ENCODE peak calls at places on chromosomes 1 and 21, in eight cellular contexts. One of them, this sample, is unnamed.
A peak's percentile ranks its signal among the peaks of the same experiment; 100 is the strongest.

GRCh38 chr1:116817582-116818064 is 63.4 kb downstream of the CD2 start:
- DNase-seq in mammary epithelial cell: peak; percentile 63
- DNase-seq in HepG2: peak; percentile 76
- DNase-seq in PC-3: peak; percentile 79
- DNase-seq in AG04450: no peak
- DNase-seq in left ventricle myocardium inferior: no peak
- DNase-seq in Panc1: peak; percentile 8
- DNase-seq in right lobe of liver: peak; percentile 53
- DNase-seq in this sample: no peak

GRCh38 chr1:39639333-39640130 is at the start of gene HEYL:
- DNase-seq in mammary epithelial cell: no peak
- DNase-seq in right lobe of liver: peak; percentile 63
- DNase-seq in left ventricle myocardium inferior: peak; percentile 85
- DNase-seq in Panc1: peak; percentile 32
- DNase-seq in HepG2: peak; percentile 40
- DNase-seq in AG04450: no peak
- DNase-seq in PC-3: no peak
- DNase-seq in this sample: peak; percentile 61

GRCh38 chr1:228289996-228290881 is 82.4 kb downstream of the OBSCN start:
- DNase-seq in right lobe of liver: peak; percentile 9
- DNase-seq in Panc1: no peak
- DNase-seq in PC-3: no peak
- DNase-seq in AG04450: no peak
- DNase-seq in mammary epithelial cell: no peak
- DNase-seq in left ventricle myocardium inferior: no peak
- DNase-seq in HepG2: no peak
- DNase-seq in this sample: no peak

GRCh38 chr1:81032973-81033425 is 767.7 kb upstream of the ADGRL2 start:
- DNase-seq in left ventricle myocardium inferior: no peak
- DNase-seq in right lobe of liver: no peak
- DNase-seq in mammary epithelial cell: no peak
- DNase-seq in Panc1: no peak
- DNase-seq in PC-3: no peak
- DNase-seq in AG04450: no peak
- DNase-seq in HepG2: no peak
- DNase-seq in this sample: no peak

GRCh38 chr1:201385299-201385891 is 7.9 kb upstream of the TNNT2 start:
- DNase-seq in Panc1: no peak
- DNase-seq in right lobe of liver: peak; percentile 67
- DNase-seq in AG04450: no peak
- DNase-seq in PC-3: peak; percentile 99
- DNase-seq in left ventricle myocardium inferior: no peak
- DNase-seq in HepG2: peak; percentile 62
- DNase-seq in mammary epithelial cell: peak; percentile 54
- DNase-seq in this sample: peak; percentile 88

GRCh38 chr21:43902441-43902840 is 37.4 kb downstream of the AGPAT3 start:
- DNase-seq in Panc1: no peak
- DNase-seq in AG04450: no peak
- DNase-seq in left ventricle myocardium inferior: no peak
- DNase-seq in PC-3: peak; percentile 17
- DNase-seq in HepG2: no peak
- DNase-seq in right lobe of liver: no peak
- DNase-seq in mammary epithelial cell: no peak
- DNase-seq in this sample: no peak

GRCh38 chr1:246577720-246578106 is 11.5 kb downstream of the CNST start:
- DNase-seq in Panc1: no peak
- DNase-seq in left ventricle myocardium inferior: no peak
- DNase-seq in PC-3: no peak
- DNase-seq in right lobe of liver: no peak
- DNase-seq in HepG2: no peak
- DNase-seq in AG04450: no peak
- DNase-seq in mammary epithelial cell: no peak
- DNase-seq in this sample: no peak

GRCh38 chr1:59973719-59974118 is 47.1 kb upstream of the CYP2J2 start:
- DNase-seq in AG04450: no peak
- DNase-seq in left ventricle myocardium inferior: no peak
- DNase-seq in Panc1: no peak
- DNase-seq in HepG2: no peak
- DNase-seq in PC-3: no peak
- DNase-seq in mammary epithelial cell: no peak
- DNase-seq in right lobe of liver: no peak
- DNase-seq in this sample: no peak

GRCh38 chr21:46191257-46191685 is 7.0 kb upstream of the SPATC1L start:
- DNase-seq in mammary epithelial cell: peak; percentile 47
- DNase-seq in PC-3: peak; percentile 35
- DNase-seq in AG04450: peak; percentile 52
- DNase-seq in right lobe of liver: no peak
- DNase-seq in left ventricle myocardium inferior: no peak
- DNase-seq in Panc1: no peak
- DNase-seq in HepG2: no peak
- DNase-seq in this sample: no peak

GRCh38 chr1:178362784-178363183 is 134.0 kb downstream of the CLEC20A start:
- DNase-seq in Panc1: no peak
- DNase-seq in right lobe of liver: no peak
- DNase-seq in left ventricle myocardium inferior: no peak
- DNase-seq in PC-3: no peak
- DNase-seq in AG04450: no peak
- DNase-seq in mammary epithelial cell: no peak
- DNase-seq in HepG2: no peak
- DNase-seq in this sample: no peak

GRCh38 chr1:205286335-205286950 is 35.1 kb downstream of the NUAK2 start:
- DNase-seq in mammary epithelial cell: peak; percentile 91
- DNase-seq in AG04450: no peak
- DNase-seq in right lobe of liver: no peak
- DNase-seq in PC-3: peak; percentile 60
- DNase-seq in Panc1: no peak
- DNase-seq in left ventricle myocardium inferior: no peak
- DNase-seq in HepG2: no peak
- DNase-seq in this sample: no peak

GRCh38 chr21:43930074-43930847 is 65.2 kb downstream of the AGPAT3 start:
- DNase-seq in HepG2: no peak
- DNase-seq in PC-3: no peak
- DNase-seq in AG04450: no peak
- DNase-seq in mammary epithelial cell: no peak
- DNase-seq in left ventricle myocardium inferior: peak; percentile 11
- DNase-seq in Panc1: no peak
- DNase-seq in right lobe of liver: peak; percentile 19
- DNase-seq in this sample: no peak

GRCh38 chr21:46159841-46160562 is 4.6 kb upstream of the FTCD start:
- DNase-seq in HepG2: no peak
- DNase-seq in mammary epithelial cell: no peak
- DNase-seq in left ventricle myocardium inferior: no peak
- DNase-seq in right lobe of liver: no peak
- DNase-seq in Panc1: no peak
- DNase-seq in PC-3: no peak
- DNase-seq in AG04450: no peak
- DNase-seq in this sample: no peak

GRCh38 chr1:38022810-38023209 is 10.3 kb downstream of the UTP11 start:
- DNase-seq in mammary epithelial cell: no peak
- DNase-seq in left ventricle myocardium inferior: no peak
- DNase-seq in AG04450: no peak
- DNase-seq in PC-3: no peak
- DNase-seq in HepG2: no peak
- DNase-seq in right lobe of liver: no peak
- DNase-seq in Panc1: no peak
- DNase-seq in this sample: no peak

GRCh38 chr1:234722904-234723588 is 113.1 kb upstream of the IRF2BP2 start:
- DNase-seq in PC-3: peak; percentile 73
- DNase-seq in left ventricle myocardium inferior: peak; percentile 67
- DNase-seq in mammary epithelial cell: peak; percentile 94
- DNase-seq in AG04450: peak; percentile 65
- DNase-seq in HepG2: peak; percentile 82
- DNase-seq in right lobe of liver: peak; percentile 71
- DNase-seq in Panc1: no peak
- DNase-seq in this sample: peak; percentile 61

GRCh38 chr1:203464226-203464625 is 11.4 kb upstream of the PRELP start:
- DNase-seq in mammary epithelial cell: no peak
- DNase-seq in PC-3: peak; percentile 22
- DNase-seq in left ventricle myocardium inferior: no peak
- DNase-seq in right lobe of liver: no peak
- DNase-seq in AG04450: no peak
- DNase-seq in HepG2: no peak
- DNase-seq in Panc1: no peak
- DNase-seq in this sample: no peak

GRCh38 chr1:234899041-234899787 is 229.4 kb downstream of the TOMM20 start:
- DNase-seq in right lobe of liver: peak; percentile 70
- DNase-seq in PC-3: peak; percentile 52
- DNase-seq in mammary epithelial cell: no peak
- DNase-seq in Panc1: no peak
- DNase-seq in left ventricle myocardium inferior: no peak
- DNase-seq in HepG2: peak; percentile 44
- DNase-seq in AG04450: no peak
- DNase-seq in this sample: peak; percentile 50

GRCh38 chr1:3298197-3298596 is 156.3 kb upstream of the ARHGEF16 start:
- DNase-seq in left ventricle myocardium inferior: no peak
- DNase-seq in AG04450: no peak
- DNase-seq in Panc1: no peak
- DNase-seq in PC-3: no peak
- DNase-seq in mammary epithelial cell: no peak
- DNase-seq in right lobe of liver: no peak
- DNase-seq in HepG2: no peak
- DNase-seq in this sample: no peak

GRCh38 chr1:28719332-28719619 is 17.5 kb upstream of the YTHDF2 start:
- DNase-seq in AG04450: no peak
- DNase-seq in mammary epithelial cell: no peak
- DNase-seq in left ventricle myocardium inferior: no peak
- DNase-seq in Panc1: no peak
- DNase-seq in right lobe of liver: no peak
- DNase-seq in PC-3: no peak
- DNase-seq in HepG2: no peak
- DNase-seq in this sample: no peak

GRCh38 chr1:66335859-66336640 is 197.9 kb upstream of the SGIP1 start:
- DNase-seq in left ventricle myocardium inferior: peak; percentile 69
- DNase-seq in HepG2: no peak
- DNase-seq in mammary epithelial cell: no peak
- DNase-seq in AG04450: no peak
- DNase-seq in right lobe of liver: peak; percentile 58
- DNase-seq in PC-3: no peak
- DNase-seq in Panc1: no peak
- DNase-seq in this sample: peak; percentile 31

GRCh38 chr1:180168786-180169640 is 14.3 kb downstream of the QSOX1 start:
- DNase-seq in AG04450: no peak
- DNase-seq in mammary epithelial cell: no peak
- DNase-seq in PC-3: peak; percentile 39
- DNase-seq in right lobe of liver: peak; percentile 53
- DNase-seq in left ventricle myocardium inferior: no peak
- DNase-seq in HepG2: peak; percentile 43
- DNase-seq in Panc1: no peak
- DNase-seq in this sample: no peak

DNA sequence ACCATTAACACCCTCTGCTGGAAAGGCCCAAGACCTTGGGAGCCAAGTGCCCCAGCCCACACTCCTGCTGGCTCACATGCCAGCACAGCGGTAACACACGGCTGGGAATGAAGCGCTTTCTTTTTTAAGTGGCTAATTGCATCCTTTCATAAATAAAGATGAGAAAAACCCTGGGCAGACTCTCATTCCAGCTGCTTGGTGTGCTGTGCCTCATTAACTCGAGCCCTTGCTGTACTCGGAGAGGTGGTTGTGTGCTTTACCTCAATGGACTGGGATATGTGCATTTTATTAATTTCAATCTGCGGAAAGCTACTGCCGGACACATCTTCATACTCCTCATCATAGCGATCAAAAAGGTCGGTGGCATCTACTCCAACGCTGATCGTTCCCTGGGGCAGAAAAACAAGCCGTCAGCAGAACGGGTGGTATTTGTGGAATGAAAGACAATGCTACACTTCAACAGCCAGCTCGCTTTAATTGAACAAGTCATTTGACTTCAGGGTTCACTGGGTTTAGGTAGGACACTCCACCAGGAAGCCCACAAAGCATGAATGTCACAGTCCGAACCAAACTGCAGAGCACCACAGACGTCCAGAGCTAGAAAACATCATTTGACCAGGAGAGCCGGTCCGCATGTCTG is 29.1 kb downstream of the THAP3 start:
- DNase-seq in Panc1: no peak
- DNase-seq in PC-3: no peak
- DNase-seq in AG04450: no peak
- DNase-seq in HepG2: no peak
- DNase-seq in left ventricle myocardium inferior: no peak
- DNase-seq in right lobe of liver: no peak
- DNase-seq in mammary epithelial cell: no peak
- DNase-seq in this sample: no peak
- H3K9me3 ChIP-seq in Panc1: no peaks in the 10 kb centered on the region
- H3K9me3 ChIP-seq in PC-3: no peaks in the 10 kb centered on the region
- H3K9me3 ChIP-seq in AG04450: no peaks in the 10 kb centered on the region
- H3K9me3 ChIP-seq in HepG2: no peaks in the 10 kb centered on the region
- H3K9me3 ChIP-seq in left ventricle myocardium inferior: no peaks in the 10 kb centered on the region
- H3K9me3 ChIP-seq in right lobe of liver: no peaks in the 10 kb centered on the region
- H3K9me3 ChIP-seq in mammary epithelial cell: no peaks in the 10 kb centered on the region
- H3K9me3 ChIP-seq in this sample: no peaks in the 10 kb centered on the region

DNA sequence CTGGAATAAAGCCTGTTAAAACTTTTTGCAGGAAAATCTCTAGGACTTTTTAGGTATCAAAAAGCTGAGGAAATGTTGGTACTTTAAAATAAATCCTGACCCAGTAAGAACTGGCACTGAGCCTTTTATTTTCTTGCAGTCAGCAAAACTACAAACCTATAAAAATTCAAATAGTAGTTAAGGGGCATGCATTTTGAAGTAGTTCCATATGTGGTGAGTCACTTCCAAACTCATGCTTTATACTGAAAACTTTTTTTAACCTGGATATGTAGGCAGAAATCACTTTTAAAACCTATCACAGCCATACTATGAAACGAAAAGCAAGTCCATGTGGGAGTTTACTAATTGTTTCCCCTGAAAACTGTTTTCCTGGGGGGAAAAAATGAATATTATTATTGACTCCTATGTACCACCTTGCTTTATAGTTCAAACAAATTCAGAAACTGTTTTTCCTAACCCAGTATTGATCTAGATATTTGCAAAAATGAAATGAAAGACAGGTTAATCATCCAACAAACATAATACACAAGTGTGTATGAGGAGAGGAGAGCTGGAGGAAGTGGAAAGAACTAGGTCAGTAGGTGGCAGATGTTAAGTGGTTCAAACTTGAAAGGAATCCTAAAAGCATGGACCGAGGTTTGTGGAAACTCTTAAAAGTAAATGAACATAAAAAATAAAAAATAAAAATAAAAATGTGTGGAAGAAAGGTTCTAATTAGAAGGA is 30.5 kb downstream of the NRIP1 start:
- DNase-seq in mammary epithelial cell: no peak
- DNase-seq in right lobe of liver: no peak
- DNase-seq in AG04450: no peak
- DNase-seq in PC-3: peak; percentile 64
- DNase-seq in HepG2: no peak
- DNase-seq in left ventricle myocardium inferior: no peak
- DNase-seq in Panc1: no peak
- DNase-seq in this sample: no peak
- H3K4me3 ChIP-seq in mammary epithelial cell: no peak overlapping the region
- H3K4me3 ChIP-seq in right lobe of liver: no peak overlapping the region
- H3K4me3 ChIP-seq in AG04450: no peak overlapping the region
- H3K4me3 ChIP-seq in PC-3: peak overlapping the region; percentile 8
- H3K4me3 ChIP-seq in HepG2: no peak overlapping the region
- H3K4me3 ChIP-seq in left ventricle myocardium inferior: no peak overlapping the region
- H3K4me3 ChIP-seq in Panc1: no peak overlapping the region
- H3K4me3 ChIP-seq in this sample: no peak overlapping the region

GRCh38 chr1:156444407-156445001 is 56.1 kb downstream of the MEF2D start:
- DNase-seq in mammary epithelial cell: no peak
- DNase-seq in AG04450: no peak
- DNase-seq in HepG2: peak; percentile 52
- DNase-seq in PC-3: peak; percentile 70
- DNase-seq in right lobe of liver: no peak
- DNase-seq in Panc1: no peak
- DNase-seq in left ventricle myocardium inferior: no peak
- DNase-seq in this sample: no peak
- TF ChIP-seq CTCF in mammary epithelial cell: peak; percentile 66
- TF ChIP-seq CTCF in AG04450: peak; percentile 35
- TF ChIP-seq CTCF in HepG2: peak; percentile 73
- TF ChIP-seq CTCF in PC-3: peak; percentile 95
- TF ChIP-seq CTCF in right lobe of liver: peak; percentile 44
- TF ChIP-seq CTCF in Panc1: peak; percentile 77
- TF ChIP-seq CTCF in left ventricle myocardium inferior: peak; percentile 41
- TF ChIP-seq CTCF in this sample: no peak

GRCh38 chr21:33236799-33237198 is 7.1 kb downstream of the IFNAR2 start:
- DNase-seq in HepG2: no peak
- DNase-seq in Panc1: no peak
- DNase-seq in mammary epithelial cell: no peak
- DNase-seq in right lobe of liver: no peak
- DNase-seq in PC-3: no peak
- DNase-seq in left ventricle myocardium inferior: no peak
- DNase-seq in AG04450: no peak
- DNase-seq in this sample: no peak
- H3K9me3 ChIP-seq in HepG2: no peaks in the 10 kb centered on the region
- H3K9me3 ChIP-seq in Panc1: no peaks in the 10 kb centered on the region
- H3K9me3 ChIP-seq in mammary epithelial cell: no peaks in the 10 kb centered on the region
- H3K9me3 ChIP-seq in right lobe of liver: no peaks in the 10 kb centered on the region
- H3K9me3 ChIP-seq in PC-3: no peaks in the 10 kb centered on the region
- H3K9me3 ChIP-seq in left ventricle myocardium inferior: no peaks in the 10 kb centered on the region
- H3K9me3 ChIP-seq in AG04450: no peaks in the 10 kb centered on the region
- H3K9me3 ChIP-seq in this sample: no peaks in the 10 kb centered on the region